ENCODE peak calls at places on chromosome 12, in six cellular contexts. One of them, this sample, is unnamed.

GRCh38 chr12:126784328-126784921 is 1482.5 kb upstream of the TMEM132C start:
- DNase-seq in A549: peak
- DNase-seq in SK-N-SH: peak
- DNase-seq in GM23338: peak
- DNase-seq in mesendoderm: peak
- DNase-seq in CD4-positive, CD25-positive, alpha-beta regulatory T cell: no peak
- DNase-seq in this sample: peak

GRCh38 chr12:49043856-49044258 is 16.7 kb downstream of the KMT2D start:
- DNase-seq in A549: peak
- DNase-seq in SK-N-SH: peak
- DNase-seq in GM23338: peak
- DNase-seq in mesendoderm: peak
- DNase-seq in CD4-positive, CD25-positive, alpha-beta regulatory T cell: peak
- DNase-seq in this sample: peak

GRCh38 chr12:78189656-78190055 is 359.0 kb downstream of the NAV3 start:
- DNase-seq in A549: no peak
- DNase-seq in SK-N-SH: no peak
- DNase-seq in GM23338: no peak
- DNase-seq in mesendoderm: no peak
- DNase-seq in CD4-positive, CD25-positive, alpha-beta regulatory T cell: no peak
- DNase-seq in this sample: no peak

GRCh38 chr12:101697930-101698781 is 716 bp downstream of the CHPT1 start:
- DNase-seq in A549: peak
- DNase-seq in SK-N-SH: no peak
- DNase-seq in GM23338: peak
- DNase-seq in mesendoderm: peak
- DNase-seq in CD4-positive, CD25-positive, alpha-beta regulatory T cell: no peak
- DNase-seq in this sample: no peak

GRCh38 chr12:72010365-72010764 is 71.7 kb downstream of the TPH2 start:
- DNase-seq in A549: no peak
- DNase-seq in SK-N-SH: no peak
- DNase-seq in GM23338: no peak
- DNase-seq in mesendoderm: no peak
- DNase-seq in CD4-positive, CD25-positive, alpha-beta regulatory T cell: no peak
- DNase-seq in this sample: no peak

GRCh38 chr12:98738002-98738401 is 92.9 kb downstream of the APAF1 start:
- DNase-seq in A549: no peak
- DNase-seq in SK-N-SH: no peak
- DNase-seq in GM23338: no peak
- DNase-seq in mesendoderm: no peak
- DNase-seq in CD4-positive, CD25-positive, alpha-beta regulatory T cell: no peak
- DNase-seq in this sample: no peak

GRCh38 chr12:113214938-113215400 is 6.3 kb upstream of the TPCN1 start:
- DNase-seq in A549: peak
- DNase-seq in SK-N-SH: peak
- DNase-seq in GM23338: no peak
- DNase-seq in mesendoderm: peak
- DNase-seq in CD4-positive, CD25-positive, alpha-beta regulatory T cell: no peak
- DNase-seq in this sample: peak

GRCh38 chr12:94266796-94267529 is 118.6 kb downstream of the PLXNC1 start:
- DNase-seq in A549: no peak
- DNase-seq in SK-N-SH: no peak
- DNase-seq in GM23338: no peak
- DNase-seq in mesendoderm: no peak
- DNase-seq in CD4-positive, CD25-positive, alpha-beta regulatory T cell: no peak
- DNase-seq in this sample: no peak

GRCh38 chr12:81077686-81078441 is at the start of gene ACSS3:
- DNase-seq in A549: no peak
- DNase-seq in SK-N-SH: peak
- DNase-seq in GM23338: peak
- DNase-seq in mesendoderm: peak
- DNase-seq in CD4-positive, CD25-positive, alpha-beta regulatory T cell: no peak
- DNase-seq in this sample: no peak

GRCh38 chr12:2346405-2346804 is 293.6 kb downstream of the CACNA1C start:
- DNase-seq in A549: no peak
- DNase-seq in SK-N-SH: no peak
- DNase-seq in GM23338: no peak
- DNase-seq in mesendoderm: no peak
- DNase-seq in CD4-positive, CD25-positive, alpha-beta regulatory T cell: no peak
- DNase-seq in this sample: no peak

GRCh38 chr12:26555139-26555538 is 277.9 kb downstream of the ITPR2 start:
- DNase-seq in A549: no peak
- DNase-seq in SK-N-SH: no peak
- DNase-seq in GM23338: no peak
- DNase-seq in mesendoderm: no peak
- DNase-seq in CD4-positive, CD25-positive, alpha-beta regulatory T cell: no peak
- DNase-seq in this sample: no peak

GRCh38 chr12:40828593-40828990 is 136.4 kb downstream of the CNTN1 start:
- DNase-seq in A549: no peak
- DNase-seq in SK-N-SH: no peak
- DNase-seq in GM23338: no peak
- DNase-seq in mesendoderm: no peak
- DNase-seq in CD4-positive, CD25-positive, alpha-beta regulatory T cell: no peak
- DNase-seq in this sample: no peak

GRCh38 chr12:3305464-3305863 is 185.5 kb upstream of the PRMT8 start:
- DNase-seq in A549: no peak
- DNase-seq in SK-N-SH: no peak
- DNase-seq in GM23338: no peak
- DNase-seq in mesendoderm: no peak
- DNase-seq in CD4-positive, CD25-positive, alpha-beta regulatory T cell: no peak
- DNase-seq in this sample: no peak

GRCh38 chr12:50003595-50003994 is 21.7 kb downstream of the RACGAP1 start:
- DNase-seq in A549: no peak
- DNase-seq in SK-N-SH: no peak
- DNase-seq in GM23338: no peak
- DNase-seq in mesendoderm: no peak
- DNase-seq in CD4-positive, CD25-positive, alpha-beta regulatory T cell: no peak
- DNase-seq in this sample: no peak

GRCh38 chr12:76863005-76863670 is 15.7 kb downstream of the CSRP2 start:
- DNase-seq in A549: no peak
- DNase-seq in SK-N-SH: no peak
- DNase-seq in GM23338: no peak
- DNase-seq in mesendoderm: no peak
- DNase-seq in CD4-positive, CD25-positive, alpha-beta regulatory T cell: no peak
- DNase-seq in this sample: no peak

GRCh38 chr12:74563927-74564326 is 26.3 kb downstream of the ATXN7L3B start:
- DNase-seq in A549: no peak
- DNase-seq in SK-N-SH: no peak
- DNase-seq in GM23338: peak
- DNase-seq in mesendoderm: no peak
- DNase-seq in CD4-positive, CD25-positive, alpha-beta regulatory T cell: no peak
- DNase-seq in this sample: no peak

GRCh38 chr12:25557830-25558436 is 4.8 kb upstream of the LMNTD1 start:
- DNase-seq in A549: peak
- DNase-seq in SK-N-SH: peak
- DNase-seq in GM23338: peak
- DNase-seq in mesendoderm: peak
- DNase-seq in CD4-positive, CD25-positive, alpha-beta regulatory T cell: no peak
- DNase-seq in this sample: peak

GRCh38 chr12:120079352-120080042 is 37.1 kb downstream of the RAB35 start:
- DNase-seq in A549: peak
- DNase-seq in SK-N-SH: no peak
- DNase-seq in GM23338: no peak
- DNase-seq in mesendoderm: no peak
- DNase-seq in CD4-positive, CD25-positive, alpha-beta regulatory T cell: no peak
- DNase-seq in this sample: no peak

GRCh38 chr12:1056390-1056789 is 65.4 kb downstream of the ERC1 start:
- DNase-seq in A549: no peak
- DNase-seq in SK-N-SH: no peak
- DNase-seq in GM23338: peak
- DNase-seq in mesendoderm: peak
- DNase-seq in CD4-positive, CD25-positive, alpha-beta regulatory T cell: no peak
- DNase-seq in this sample: no peak

GRCh38 chr12:112812598-112813406 is 21.3 kb downstream of the RPH3A start:
- DNase-seq in A549: no peak
- DNase-seq in SK-N-SH: no peak
- DNase-seq in GM23338: no peak
- DNase-seq in mesendoderm: peak
- DNase-seq in CD4-positive, CD25-positive, alpha-beta regulatory T cell: no peak
- DNase-seq in this sample: no peak

GRCh38 chr12:46964496-46965098 is 114.8 kb upstream of the PCED1B start:
- DNase-seq in A549: peak
- DNase-seq in SK-N-SH: no peak
- DNase-seq in GM23338: peak
- DNase-seq in mesendoderm: peak
- DNase-seq in CD4-positive, CD25-positive, alpha-beta regulatory T cell: no peak
- DNase-seq in this sample: no peak

GRCh38 chr12:4939418-4940023 is 29.8 kb downstream of the KCNA1 start:
- DNase-seq in A549: no peak
- DNase-seq in SK-N-SH: no peak
- DNase-seq in GM23338: peak
- DNase-seq in mesendoderm: no peak
- DNase-seq in CD4-positive, CD25-positive, alpha-beta regulatory T cell: no peak
- DNase-seq in this sample: no peak

GRCh38 chr12:66072135-66072534 is 58.4 kb downstream of the LLPH start:
- DNase-seq in A549: no peak
- DNase-seq in SK-N-SH: no peak
- DNase-seq in GM23338: no peak
- DNase-seq in mesendoderm: no peak
- DNase-seq in CD4-positive, CD25-positive, alpha-beta regulatory T cell: no peak
- DNase-seq in this sample: no peak

GRCh38 chr12:48165089-48166031 is 8.0 kb upstream of the ASB8 start:
- DNase-seq in A549: peak
- DNase-seq in SK-N-SH: peak
- DNase-seq in GM23338: peak
- DNase-seq in mesendoderm: peak
- DNase-seq in CD4-positive, CD25-positive, alpha-beta regulatory T cell: peak
- DNase-seq in this sample: peak

GRCh38 chr12:124666722-124667259 is 99.4 kb upstream of the NCOR2 start:
- DNase-seq in A549: no peak
- DNase-seq in SK-N-SH: no peak
- DNase-seq in GM23338: no peak
- DNase-seq in mesendoderm: no peak
- DNase-seq in CD4-positive, CD25-positive, alpha-beta regulatory T cell: no peak
- DNase-seq in this sample: no peak

GRCh38 chr12:49897276-49897675 is 6.4 kb downstream of the FAIM2 start:
- DNase-seq in A549: no peak
- DNase-seq in SK-N-SH: no peak
- DNase-seq in GM23338: no peak
- DNase-seq in mesendoderm: no peak
- DNase-seq in CD4-positive, CD25-positive, alpha-beta regulatory T cell: no peak
- DNase-seq in this sample: no peak

GRCh38 chr12:77214136-77214535 is 148.8 kb upstream of the E2F7 start:
- DNase-seq in A549: no peak
- DNase-seq in SK-N-SH: no peak
- DNase-seq in GM23338: no peak
- DNase-seq in mesendoderm: no peak
- DNase-seq in CD4-positive, CD25-positive, alpha-beta regulatory T cell: no peak
- DNase-seq in this sample: no peak

GRCh38 chr12:126726481-126727217 is 1540.3 kb upstream of the TMEM132C start:
- DNase-seq in A549: no peak
- DNase-seq in SK-N-SH: peak
- DNase-seq in GM23338: peak
- DNase-seq in mesendoderm: peak
- DNase-seq in CD4-positive, CD25-positive, alpha-beta regulatory T cell: no peak
- DNase-seq in this sample: no peak

DNA sequence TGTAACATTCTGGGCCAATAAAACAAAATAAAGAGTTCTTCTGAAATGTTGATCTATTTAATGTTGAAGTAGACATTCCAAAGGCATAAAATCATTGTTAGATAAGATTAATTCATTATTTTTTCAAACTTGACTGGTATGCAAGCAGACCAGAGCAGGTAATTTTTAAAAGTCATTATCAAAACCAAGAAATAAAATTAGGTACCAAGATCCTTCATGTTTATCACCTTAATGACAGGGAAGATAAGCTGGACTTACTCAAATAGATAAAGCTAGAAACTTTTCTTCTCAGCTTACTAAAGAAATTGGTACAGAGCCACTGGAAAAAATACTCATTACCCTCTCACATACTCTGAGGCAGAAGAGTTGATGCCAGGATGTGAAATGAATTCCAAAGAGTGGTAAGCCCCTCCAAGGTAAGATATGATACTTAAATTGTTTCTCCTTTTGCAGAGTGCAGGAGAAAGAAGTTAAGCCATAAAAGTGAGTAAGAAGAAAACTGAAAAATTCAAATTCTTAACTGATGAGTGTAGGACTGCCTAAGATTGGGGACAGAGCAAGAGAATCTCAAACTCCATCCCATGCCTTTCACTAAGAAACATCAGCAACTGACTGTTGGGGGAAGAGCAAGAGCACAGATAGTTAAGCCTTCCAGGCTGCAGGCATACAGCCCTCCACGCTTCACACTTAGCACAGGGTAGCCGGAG is 111.9 kb downstream of the SLC41A2 start:
- DNase-seq in A549: no peak
- DNase-seq in SK-N-SH: no peak
- DNase-seq in GM23338: no peak
- DNase-seq in mesendoderm: peak
- DNase-seq in CD4-positive, CD25-positive, alpha-beta regulatory T cell: no peak
- DNase-seq in this sample: no peak
- H3K4me3 ChIP-seq in A549: no peak
- H3K4me3 ChIP-seq in SK-N-SH: no peak
- H3K4me3 ChIP-seq in GM23338: no peak
- H3K4me3 ChIP-seq in mesendoderm: no peak
- H3K4me3 ChIP-seq in CD4-positive, CD25-positive, alpha-beta regulatory T cell: no peak
- H3K4me3 ChIP-seq in this sample: no peak

DNA sequence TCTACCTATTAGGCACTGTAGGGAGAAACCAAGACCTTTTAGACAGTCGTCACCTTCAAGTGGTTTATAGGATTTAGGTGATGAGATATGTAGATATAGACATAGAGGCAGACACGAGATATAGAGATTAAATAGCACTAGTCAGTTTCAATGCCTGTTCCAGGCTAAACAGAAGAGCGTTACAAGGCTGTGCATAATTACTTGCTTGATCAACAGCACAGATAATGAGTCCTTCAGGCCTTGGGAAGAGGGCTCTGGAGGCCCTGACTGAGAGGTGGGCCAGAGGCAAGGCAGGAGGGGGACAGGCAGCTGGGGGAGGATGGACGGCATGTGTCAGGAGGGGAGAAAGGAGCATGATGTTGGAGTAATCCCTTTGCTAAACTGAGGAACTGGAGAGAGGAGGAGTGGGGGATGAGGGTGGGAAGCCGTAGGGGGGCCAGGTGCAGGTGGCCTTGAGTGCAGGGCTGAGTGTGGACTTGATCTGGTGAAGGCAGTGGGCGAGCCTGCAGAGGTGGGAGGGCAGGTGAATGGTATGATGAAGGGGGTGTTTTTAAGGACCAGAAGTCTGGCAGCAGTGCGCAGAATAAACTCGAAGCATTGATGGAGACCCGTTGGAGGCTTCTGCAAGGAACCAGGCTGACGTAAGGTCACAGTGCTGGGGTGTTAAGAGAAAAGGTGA is 43.9 kb upstream of the ATP23 start:
- DNase-seq in A549: no peak
- DNase-seq in SK-N-SH: no peak
- DNase-seq in GM23338: no peak
- DNase-seq in mesendoderm: peak
- DNase-seq in CD4-positive, CD25-positive, alpha-beta regulatory T cell: no peak
- DNase-seq in this sample: peak
- H3K4me3 ChIP-seq in A549: peak
- H3K4me3 ChIP-seq in SK-N-SH: no peak
- H3K4me3 ChIP-seq in GM23338: peak
- H3K4me3 ChIP-seq in mesendoderm: no peak
- H3K4me3 ChIP-seq in CD4-positive, CD25-positive, alpha-beta regulatory T cell: peak
- H3K4me3 ChIP-seq in this sample: no peak

GRCh38 chr12:106759526-106760183 is 14.8 kb upstream of the RIC8B start:
- DNase-seq in A549: no peak
- DNase-seq in SK-N-SH: no peak
- DNase-seq in GM23338: no peak
- DNase-seq in mesendoderm: no peak
- DNase-seq in CD4-positive, CD25-positive, alpha-beta regulatory T cell: no peak
- DNase-seq in this sample: no peak
- H3K4me3 ChIP-seq in A549: no peak
- H3K4me3 ChIP-seq in SK-N-SH: no peak
- H3K4me3 ChIP-seq in GM23338: no peak
- H3K4me3 ChIP-seq in mesendoderm: no peak
- H3K4me3 ChIP-seq in CD4-positive, CD25-positive, alpha-beta regulatory T cell: peak
- H3K4me3 ChIP-seq in this sample: peak

GRCh38 chr12:10130042-10130441 is at the start of gene CLEC7A:
- DNase-seq in A549: no peak
- DNase-seq in SK-N-SH: no peak
- DNase-seq in GM23338: no peak
- DNase-seq in mesendoderm: no peak
- DNase-seq in CD4-positive, CD25-positive, alpha-beta regulatory T cell: no peak
- DNase-seq in this sample: peak
- H3K4me3 ChIP-seq in A549: no peak
- H3K4me3 ChIP-seq in SK-N-SH: no peak
- H3K4me3 ChIP-seq in GM23338: no peak
- H3K4me3 ChIP-seq in mesendoderm: no peak
- H3K4me3 ChIP-seq in CD4-positive, CD25-positive, alpha-beta regulatory T cell: peak
- H3K4me3 ChIP-seq in this sample: no peak